ENCODE peak calls at places on chromosomes 5 and 9, in nine cellular contexts. One of them, this sample, is unnamed.

GRCh38 chr5:41924526-41924871 is 582 bp upstream of the FBXO4 start:
- DNase-seq in IMR-90: no peak
- DNase-seq in dorsolateral prefrontal cortex: no peak
- DNase-seq in right atrium auricular region: no peak
- DNase-seq in left ventricle myocardium inferior: no peak
- DNase-seq in breast epithelium: no peak
- DNase-seq in upper lobe of right lung: no peak
- DNase-seq in suprapubic skin: no peak
- DNase-seq in BJ: no peak
- DNase-seq in this sample: no peak

GRCh38 chr5:1514027-1514818 is 9.5 kb downstream of the LPCAT1 start:
- DNase-seq in suprapubic skin: peak; percentile 44
- DNase-seq in left ventricle myocardium inferior: peak; percentile 7
- DNase-seq in IMR-90: no peak
- DNase-seq in upper lobe of right lung: peak; percentile 64
- DNase-seq in right atrium auricular region: peak; percentile 47
- DNase-seq in BJ: no peak
- DNase-seq in dorsolateral prefrontal cortex: no peak
- DNase-seq in breast epithelium: no peak
- DNase-seq in this sample: no peak

GRCh38 chr5:175847503-175847902 is 23.9 kb upstream of the CPLX2 start:
- DNase-seq in right atrium auricular region: no peak
- DNase-seq in upper lobe of right lung: no peak
- DNase-seq in IMR-90: peak; percentile 19
- DNase-seq in BJ: no peak
- DNase-seq in dorsolateral prefrontal cortex: no peak
- DNase-seq in breast epithelium: no peak
- DNase-seq in left ventricle myocardium inferior: no peak
- DNase-seq in suprapubic skin: no peak
- DNase-seq in this sample: peak; percentile 4

GRCh38 chr9:530681-531080 is 310.8 kb upstream of the DMRT1 start:
- DNase-seq in right atrium auricular region: peak; percentile 68
- DNase-seq in suprapubic skin: no peak
- DNase-seq in breast epithelium: peak; percentile 68
- DNase-seq in left ventricle myocardium inferior: peak; percentile 41
- DNase-seq in dorsolateral prefrontal cortex: no peak
- DNase-seq in upper lobe of right lung: no peak
- DNase-seq in IMR-90: peak; percentile 2
- DNase-seq in BJ: no peak
- DNase-seq in this sample: no peak

GRCh38 chr5:9774472-9775079 is 144.4 kb upstream of the TAS2R1 start:
- DNase-seq in dorsolateral prefrontal cortex: no peak
- DNase-seq in BJ: no peak
- DNase-seq in left ventricle myocardium inferior: no peak
- DNase-seq in upper lobe of right lung: no peak
- DNase-seq in suprapubic skin: no peak
- DNase-seq in right atrium auricular region: no peak
- DNase-seq in IMR-90: peak; percentile 84
- DNase-seq in breast epithelium: no peak
- DNase-seq in this sample: no peak

GRCh38 chr9:137878146-137878941 is 762 bp downstream of the CACNA1B start:
- DNase-seq in right atrium auricular region: no peak
- DNase-seq in dorsolateral prefrontal cortex: no peak
- DNase-seq in suprapubic skin: no peak
- DNase-seq in upper lobe of right lung: no peak
- DNase-seq in left ventricle myocardium inferior: no peak
- DNase-seq in BJ: no peak
- DNase-seq in IMR-90: no peak
- DNase-seq in breast epithelium: no peak
- DNase-seq in this sample: no peak

GRCh38 chr9:100869321-100869720 is 159.2 kb upstream of the PLPPR1 start:
- DNase-seq in dorsolateral prefrontal cortex: no peak
- DNase-seq in right atrium auricular region: no peak
- DNase-seq in left ventricle myocardium inferior: no peak
- DNase-seq in BJ: no peak
- DNase-seq in breast epithelium: no peak
- DNase-seq in suprapubic skin: no peak
- DNase-seq in IMR-90: no peak
- DNase-seq in upper lobe of right lung: no peak
- DNase-seq in this sample: no peak

GRCh38 chr9:75101004-75101601 is 12.8 kb downstream of the OSTF1 start:
- DNase-seq in suprapubic skin: no peak
- DNase-seq in dorsolateral prefrontal cortex: no peak
- DNase-seq in upper lobe of right lung: peak; percentile 70
- DNase-seq in BJ: no peak
- DNase-seq in breast epithelium: no peak
- DNase-seq in IMR-90: no peak
- DNase-seq in right atrium auricular region: no peak
- DNase-seq in left ventricle myocardium inferior: no peak
- DNase-seq in this sample: no peak

GRCh38 chr5:112555691-112556090 is 136.6 kb upstream of the EPB41L4A start:
- DNase-seq in right atrium auricular region: no peak
- DNase-seq in left ventricle myocardium inferior: no peak
- DNase-seq in IMR-90: peak; percentile 57
- DNase-seq in breast epithelium: no peak
- DNase-seq in dorsolateral prefrontal cortex: no peak
- DNase-seq in BJ: no peak
- DNase-seq in upper lobe of right lung: no peak
- DNase-seq in suprapubic skin: no peak
- DNase-seq in this sample: no peak

GRCh38 chr5:151631941-151632340 is 40.8 kb upstream of the FAT2 start:
- DNase-seq in right atrium auricular region: no peak
- DNase-seq in breast epithelium: no peak
- DNase-seq in upper lobe of right lung: no peak
- DNase-seq in dorsolateral prefrontal cortex: no peak
- DNase-seq in BJ: no peak
- DNase-seq in IMR-90: no peak
- DNase-seq in suprapubic skin: no peak
- DNase-seq in left ventricle myocardium inferior: no peak
- DNase-seq in this sample: no peak

GRCh38 chr5:159010611-159011497 is 88.9 kb downstream of the EBF1 start:
- DNase-seq in breast epithelium: no peak
- DNase-seq in upper lobe of right lung: no peak
- DNase-seq in dorsolateral prefrontal cortex: no peak
- DNase-seq in BJ: no peak
- DNase-seq in suprapubic skin: no peak
- DNase-seq in left ventricle myocardium inferior: peak; percentile 37
- DNase-seq in IMR-90: no peak
- DNase-seq in right atrium auricular region: no peak
- DNase-seq in this sample: no peak

GRCh38 chr9:135218331-135219225 is 131.1 kb downstream of the OLFM1 start:
- DNase-seq in BJ: no peak
- DNase-seq in left ventricle myocardium inferior: no peak
- DNase-seq in IMR-90: no peak
- DNase-seq in breast epithelium: no peak
- DNase-seq in suprapubic skin: peak; percentile 29
- DNase-seq in dorsolateral prefrontal cortex: no peak
- DNase-seq in right atrium auricular region: no peak
- DNase-seq in upper lobe of right lung: peak; percentile 52
- DNase-seq in this sample: no peak

GRCh38 chr5:23314827-23315226 is 192.6 kb upstream of the PRDM9 start:
- DNase-seq in left ventricle myocardium inferior: no peak
- DNase-seq in BJ: no peak
- DNase-seq in right atrium auricular region: no peak
- DNase-seq in suprapubic skin: no peak
- DNase-seq in IMR-90: peak; percentile 4
- DNase-seq in breast epithelium: no peak
- DNase-seq in dorsolateral prefrontal cortex: no peak
- DNase-seq in upper lobe of right lung: no peak
- DNase-seq in this sample: no peak

GRCh38 chr9:27791311-27791710 is 218.0 kb upstream of the C9orf72 start:
- DNase-seq in right atrium auricular region: no peak
- DNase-seq in breast epithelium: no peak
- DNase-seq in upper lobe of right lung: no peak
- DNase-seq in IMR-90: no peak
- DNase-seq in suprapubic skin: no peak
- DNase-seq in left ventricle myocardium inferior: no peak
- DNase-seq in dorsolateral prefrontal cortex: no peak
- DNase-seq in BJ: no peak
- DNase-seq in this sample: no peak

GRCh38 chr9:12274577-12274976 is 418.6 kb upstream of the TYRP1 start:
- DNase-seq in breast epithelium: no peak
- DNase-seq in BJ: no peak
- DNase-seq in IMR-90: no peak
- DNase-seq in dorsolateral prefrontal cortex: peak; percentile 70
- DNase-seq in suprapubic skin: no peak
- DNase-seq in upper lobe of right lung: no peak
- DNase-seq in left ventricle myocardium inferior: no peak
- DNase-seq in right atrium auricular region: no peak
- DNase-seq in this sample: no peak

DNA sequence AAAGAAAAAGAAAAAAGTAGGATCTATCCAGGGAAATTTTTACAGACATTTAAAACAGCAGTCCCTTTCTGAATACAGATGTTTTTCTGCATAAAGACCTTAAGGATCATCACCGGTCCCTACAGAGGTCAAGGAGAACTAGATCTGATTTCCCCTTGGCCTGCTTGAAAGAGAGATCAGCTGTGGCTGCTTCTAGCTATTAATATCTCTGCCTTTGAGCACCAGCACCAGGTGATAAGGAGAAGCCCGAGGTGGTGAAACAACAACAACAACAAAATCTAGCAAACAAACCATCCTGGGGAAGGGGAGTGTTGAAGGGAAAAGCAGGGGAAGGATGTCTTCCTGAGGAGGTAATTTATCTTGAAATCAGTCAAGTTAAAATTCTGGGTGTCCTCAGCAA is 42.1 kb downstream of the ZNF366 start:
- DNase-seq in BJ: no peak
- DNase-seq in left ventricle myocardium inferior: no peak
- DNase-seq in right atrium auricular region: no peak
- DNase-seq in breast epithelium: no peak
- DNase-seq in suprapubic skin: no peak
- DNase-seq in IMR-90: no peak
- DNase-seq in dorsolateral prefrontal cortex: no peak
- DNase-seq in upper lobe of right lung: no peak
- DNase-seq in this sample: no peak
- H3K4me3 ChIP-seq in BJ: no peak overlapping the region
- H3K4me3 ChIP-seq in left ventricle myocardium inferior: no peak overlapping the region
- H3K4me3 ChIP-seq in right atrium auricular region: no peak overlapping the region
- H3K4me3 ChIP-seq in breast epithelium: no peak overlapping the region
- H3K4me3 ChIP-seq in suprapubic skin: no peak overlapping the region
- H3K4me3 ChIP-seq in IMR-90: no peak overlapping the region
- H3K4me3 ChIP-seq in dorsolateral prefrontal cortex: no peak overlapping the region
- H3K4me3 ChIP-seq in upper lobe of right lung: no peak overlapping the region
- H3K4me3 ChIP-seq in this sample: no peak overlapping the region

GRCh38 chr9:129128689-129129088 is 17.5 kb downstream of the PTPA start:
- DNase-seq in breast epithelium: no peak
- DNase-seq in left ventricle myocardium inferior: no peak
- DNase-seq in BJ: no peak
- DNase-seq in IMR-90: no peak
- DNase-seq in dorsolateral prefrontal cortex: no peak
- DNase-seq in right atrium auricular region: no peak
- DNase-seq in upper lobe of right lung: no peak
- DNase-seq in suprapubic skin: no peak
- DNase-seq in this sample: no peak

GRCh38 chr9:129124507-129125069 is 13.4 kb downstream of the PTPA start:
- DNase-seq in IMR-90: no peak
- DNase-seq in BJ: no peak
- DNase-seq in dorsolateral prefrontal cortex: no peak
- DNase-seq in left ventricle myocardium inferior: no peak
- DNase-seq in right atrium auricular region: no peak
- DNase-seq in breast epithelium: no peak
- DNase-seq in suprapubic skin: no peak
- DNase-seq in upper lobe of right lung: no peak
- DNase-seq in this sample: no peak

GRCh38 chr9:129122133-129122532 is 10.9 kb downstream of the PTPA start:
- DNase-seq in upper lobe of right lung: no peak
- DNase-seq in left ventricle myocardium inferior: no peak
- DNase-seq in suprapubic skin: no peak
- DNase-seq in right atrium auricular region: no peak
- DNase-seq in IMR-90: no peak
- DNase-seq in breast epithelium: no peak
- DNase-seq in BJ: no peak
- DNase-seq in dorsolateral prefrontal cortex: no peak
- DNase-seq in this sample: no peak

GRCh38 chr9:129126789-129127618 is 15.8 kb downstream of the PTPA start:
- DNase-seq in dorsolateral prefrontal cortex: no peak
- DNase-seq in BJ: no peak
- DNase-seq in upper lobe of right lung: no peak
- DNase-seq in suprapubic skin: no peak
- DNase-seq in breast epithelium: no peak
- DNase-seq in IMR-90: no peak
- DNase-seq in left ventricle myocardium inferior: no peak
- DNase-seq in right atrium auricular region: no peak
- DNase-seq in this sample: no peak

GRCh38 chr9:129125478-129125877 is 14.3 kb downstream of the PTPA start:
- DNase-seq in BJ: no peak
- DNase-seq in IMR-90: peak; percentile 91
- DNase-seq in right atrium auricular region: no peak
- DNase-seq in upper lobe of right lung: no peak
- DNase-seq in left ventricle myocardium inferior: no peak
- DNase-seq in dorsolateral prefrontal cortex: no peak
- DNase-seq in breast epithelium: no peak
- DNase-seq in suprapubic skin: no peak
- DNase-seq in this sample: no peak
- H3K4me3 ChIP-seq in BJ: no peak overlapping the region
- H3K4me3 ChIP-seq in IMR-90: no peak overlapping the region
- H3K4me3 ChIP-seq in right atrium auricular region: no peak overlapping the region
- H3K4me3 ChIP-seq in upper lobe of right lung: no peak overlapping the region
- H3K4me3 ChIP-seq in left ventricle myocardium inferior: no peak overlapping the region
- H3K4me3 ChIP-seq in dorsolateral prefrontal cortex: no peak overlapping the region
- H3K4me3 ChIP-seq in breast epithelium: no peak overlapping the region
- H3K4me3 ChIP-seq in suprapubic skin: no peak overlapping the region
- H3K4me3 ChIP-seq in this sample: no peak overlapping the region

GRCh38 chr9:99369327-99369722 is 147.2 kb downstream of the SEC61B start:
- DNase-seq in left ventricle myocardium inferior: no peak
- DNase-seq in breast epithelium: no peak
- DNase-seq in upper lobe of right lung: no peak
- DNase-seq in suprapubic skin: no peak
- DNase-seq in BJ: no peak
- DNase-seq in right atrium auricular region: no peak
- DNase-seq in IMR-90: no peak
- DNase-seq in dorsolateral prefrontal cortex: no peak
- DNase-seq in this sample: no peak
- H3K4me3 ChIP-seq in left ventricle myocardium inferior: peak overlapping the region; percentile 65
- H3K4me3 ChIP-seq in breast epithelium: no peak overlapping the region
- H3K4me3 ChIP-seq in upper lobe of right lung: no peak overlapping the region
- H3K4me3 ChIP-seq in suprapubic skin: no peak overlapping the region
- H3K4me3 ChIP-seq in BJ: no peak overlapping the region
- H3K4me3 ChIP-seq in right atrium auricular region: no peak overlapping the region
- H3K4me3 ChIP-seq in IMR-90: no peak overlapping the region
- H3K4me3 ChIP-seq in dorsolateral prefrontal cortex: peak overlapping the region; percentile 56
- H3K4me3 ChIP-seq in this sample: no peak overlapping the region

GRCh38 chr5:114412509-114413171 is 50.8 kb downstream of the KCNN2 start:
- DNase-seq in breast epithelium: no peak
- DNase-seq in BJ: peak; percentile 99
- DNase-seq in left ventricle myocardium inferior: no peak
- DNase-seq in dorsolateral prefrontal cortex: no peak
- DNase-seq in IMR-90: peak; percentile 97
- DNase-seq in upper lobe of right lung: no peak
- DNase-seq in suprapubic skin: no peak
- DNase-seq in right atrium auricular region: no peak
- DNase-seq in this sample: no peak

GRCh38 chr5:114411380-114411931 is 49.6 kb downstream of the KCNN2 start:
- DNase-seq in right atrium auricular region: no peak
- DNase-seq in left ventricle myocardium inferior: no peak
- DNase-seq in dorsolateral prefrontal cortex: no peak
- DNase-seq in IMR-90: peak; percentile 10
- DNase-seq in suprapubic skin: no peak
- DNase-seq in upper lobe of right lung: no peak
- DNase-seq in BJ: no peak
- DNase-seq in breast epithelium: no peak
- DNase-seq in this sample: no peak

GRCh38 chr5:114407783-114408182 is 45.9 kb downstream of the KCNN2 start:
- DNase-seq in breast epithelium: no peak
- DNase-seq in IMR-90: no peak
- DNase-seq in dorsolateral prefrontal cortex: no peak
- DNase-seq in upper lobe of right lung: no peak
- DNase-seq in BJ: no peak
- DNase-seq in suprapubic skin: no peak
- DNase-seq in right atrium auricular region: no peak
- DNase-seq in left ventricle myocardium inferior: no peak
- DNase-seq in this sample: no peak

GRCh38 chr5:114408847-114409246 is 47.0 kb downstream of the KCNN2 start:
- DNase-seq in right atrium auricular region: no peak
- DNase-seq in upper lobe of right lung: no peak
- DNase-seq in IMR-90: no peak
- DNase-seq in left ventricle myocardium inferior: no peak
- DNase-seq in dorsolateral prefrontal cortex: no peak
- DNase-seq in suprapubic skin: no peak
- DNase-seq in BJ: no peak
- DNase-seq in breast epithelium: no peak
- DNase-seq in this sample: no peak
- H3K4me3 ChIP-seq in right atrium auricular region: no peak overlapping the region
- H3K4me3 ChIP-seq in upper lobe of right lung: no peak overlapping the region
- H3K4me3 ChIP-seq in IMR-90: no peak overlapping the region
- H3K4me3 ChIP-seq in left ventricle myocardium inferior: no peak overlapping the region
- H3K4me3 ChIP-seq in dorsolateral prefrontal cortex: no peak overlapping the region
- H3K4me3 ChIP-seq in suprapubic skin: no peak overlapping the region
- H3K4me3 ChIP-seq in BJ: no peak overlapping the region
- H3K4me3 ChIP-seq in breast epithelium: no peak overlapping the region
- H3K4me3 ChIP-seq in this sample: no peak overlapping the region

This sample was measured in naive thymus-derived CD4-positive, alpha-beta T cell.